ENCODE peak calls at places on chromosomes 13 and 19, in six cellular contexts. J, Q, P, I, R and V are unnamed samples.

GRCh38 chr13:73672492-73672891 is 461.7 kb downstream of the KLF12 start:
- DNase-seq in P (no peak), J (no peak), R (no peak), I (no peak), Q (no peak), V (no peak)

GRCh38 chr19:55149078-55150003 is at the start of gene TNNT1:
- DNase-seq in J (peak), R (peak), I (no peak), P (peak), Q (no peak), V (no peak)

GRCh38 chr13:99677388-99677951 is 176.2 kb downstream of the TM9SF2 start:
- DNase-seq in R (no peak), I (no peak), P (no peak), J (no peak), Q (no peak), V (no peak)

GRCh38 chr13:31773538-31773937 is 34.2 kb downstream of the RXFP2 start:
- DNase-seq in Q (no peak), J (no peak), I (no peak), R (no peak), P (no peak), V (no peak)

GRCh38 chr19:47521473-47522180 is 6.8 kb upstream of the NAPA start:
- DNase-seq in Q (no peak), P (no peak), I (no peak), J (no peak), R (no peak), V (no peak)

GRCh38 chr19:57302020-57302465 is 18.2 kb upstream of the ZNF543 start:
- DNase-seq in Q (no peak), P (no peak), R (no peak), I (peak), J (no peak), V (no peak)

GRCh38 chr13:112790735-112791641 is 101.2 kb downstream of the ATP11A start:
- DNase-seq in J (no peak), I (peak), P (no peak), R (no peak), Q (no peak), V (no peak)

GRCh38 chr13:58955546-58956385 is 1208.0 kb downstream of the DIAPH3 start:
- DNase-seq in I (no peak), R (no peak), J (no peak), P (no peak), Q (no peak), V (no peak)

GRCh38 chr19:19385900-19386339 is 19.6 kb upstream of the GATAD2A start:
- DNase-seq in I (no peak), P (no peak), Q (no peak), J (peak), R (no peak), V (no peak)

GRCh38 chr13:47661076-47661475 is 340.0 kb downstream of the SUCLA2 start:
- DNase-seq in I (peak), Q (no peak), J (no peak), P (no peak), R (no peak), V (no peak)

GRCh38 chr13:28537149-28537548 is 42.2 kb upstream of the FLT1 start:
- DNase-seq in P (no peak), Q (no peak), J (no peak), I (no peak), R (no peak), V (no peak)

GRCh38 chr19:19499272-19499995 is 15.9 kb downstream of the TSSK6 start:
- DNase-seq in P (no peak), I (no peak), R (no peak), Q (no peak), J (no peak), V (no peak)

GRCh38 chr19:36417752-36418286 is 625 bp downstream of the ZFP82 start:
- DNase-seq in I (no peak), R (no peak), Q (no peak), J (no peak), P (no peak), V (no peak)

GRCh38 chr13:42747399-42747873 is 33.9 kb upstream of the FAM216B start:
- DNase-seq in I (peak), R (no peak), J (no peak), P (no peak), Q (no peak), V (no peak)